ENCODE peak calls at places on chromosomes 13 and 19, in seven cellular contexts. S, G, H, I, P, O and B are unnamed samples. For H3K4me1, the result is how much of the 10 kb centered on the place peaks cover.

GRCh38 chr13:83220241-83220640 is 662.0 kb downstream of the SLITRK1 start:
- DNase-seq in S (no peak), G (no peak), H (peak), I (no peak), P (no peak), O (no peak), B (no peak)

GRCh38 chr19:1057185-1057857 is 9.6 kb upstream of the ARHGAP45 start:
- DNase-seq in S (no peak), G (no peak), H (peak), I (no peak), P (peak), O (no peak), B (no peak)

GRCh38 chr19:49920624-49921363 is 8.2 kb upstream of the ATF5 start:
- DNase-seq in S (no peak), G (peak), H (no peak), I (no peak), P (no peak), O (no peak), B (no peak)

GRCh38 chr19:14114854-14115253 is 2.7 kb downstream of the PRKACA start:
- DNase-seq in S (no peak), G (peak), H (no peak), I (peak), P (peak), O (peak), B (peak)

GRCh38 chr13:30026093-30026492 is 175.7 kb upstream of the UBL3 start:
- DNase-seq in S (no peak), G (no peak), H (peak), I (no peak), P (no peak), O (no peak), B (no peak)

GRCh38 chr13:31198524-31198923 is 1.3 kb upstream of the B3GLCT start:
- DNase-seq in S (no peak), G (no peak), H (no peak), I (no peak), P (no peak), O (no peak), B (no peak)

GRCh38 chr19:7970716-7971448 is 27.4 kb upstream of the TIMM44 start:
- DNase-seq in S (no peak), G (peak), H (peak), I (no peak), P (peak), O (peak), B (no peak)

GRCh38 chr19:10553943-10554381 is 10.3 kb downstream of the ATG4D start:
- DNase-seq in S (no peak), G (peak), H (no peak), I (no peak), P (no peak), O (no peak), B (no peak)

GRCh38 chr13:70237131-70237530 is 128.9 kb upstream of the KLHL1 start:
- DNase-seq in S (no peak), G (no peak), H (no peak), I (no peak), P (no peak), O (no peak), B (no peak)

GRCh38 chr19:45657520-45658163 is 10.4 kb upstream of the GIPR start:
- DNase-seq in S (no peak), G (no peak), H (no peak), I (no peak), P (peak), O (no peak), B (no peak)

GRCh38 chr13:45280751-45281634 is 60.0 kb downstream of the TPT1 start:
- DNase-seq in S (peak), G (peak), H (peak), I (peak), P (peak), O (peak), B (peak)

GRCh38 chr19:56919308-56919995 is 78.9 kb upstream of the PEG3 start:
- DNase-seq in S (no peak), G (no peak), H (no peak), I (no peak), P (no peak), O (no peak), B (no peak)

GRCh38 chr19:48627211-48627864 is 8.0 kb downstream of the SPHK2 start:
- DNase-seq in S (no peak), G (peak), H (no peak), I (peak), P (peak), O (no peak), B (no peak)

GRCh38 chr13:62747629-62748028 is 1332.0 kb upstream of the PCDH20 start:
- DNase-seq in S (no peak), G (no peak), H (peak), I (no peak), P (no peak), O (no peak), B (no peak)

GRCh38 chr13:49412749-49413148 is 31.1 kb downstream of the CAB39L start:
- DNase-seq in S (no peak), G (no peak), H (no peak), I (no peak), P (no peak), O (no peak), B (no peak)

GRCh38 chr19:56823417-56823816 is 17.1 kb downstream of the PEG3 start:
- DNase-seq in S (no peak), G (no peak), H (no peak), I (no peak), P (no peak), O (no peak), B (no peak)

GRCh38 chr13:33771296-33771695 is 46.7 kb upstream of the RFC3 start:
- DNase-seq in S (no peak), G (no peak), H (no peak), I (no peak), P (no peak), O (no peak), B (no peak)

GRCh38 chr19:46890423-46891170 is 29.8 kb downstream of the ARHGAP35 start:
- DNase-seq in S (no peak), G (no peak), H (peak), I (no peak), P (no peak), O (no peak), B (no peak)
- H3K4me1 ChIP-seq in S (under half), G (under half), H (under half), I (under half), P (under half), O (under half), B (under half)

DNA sequence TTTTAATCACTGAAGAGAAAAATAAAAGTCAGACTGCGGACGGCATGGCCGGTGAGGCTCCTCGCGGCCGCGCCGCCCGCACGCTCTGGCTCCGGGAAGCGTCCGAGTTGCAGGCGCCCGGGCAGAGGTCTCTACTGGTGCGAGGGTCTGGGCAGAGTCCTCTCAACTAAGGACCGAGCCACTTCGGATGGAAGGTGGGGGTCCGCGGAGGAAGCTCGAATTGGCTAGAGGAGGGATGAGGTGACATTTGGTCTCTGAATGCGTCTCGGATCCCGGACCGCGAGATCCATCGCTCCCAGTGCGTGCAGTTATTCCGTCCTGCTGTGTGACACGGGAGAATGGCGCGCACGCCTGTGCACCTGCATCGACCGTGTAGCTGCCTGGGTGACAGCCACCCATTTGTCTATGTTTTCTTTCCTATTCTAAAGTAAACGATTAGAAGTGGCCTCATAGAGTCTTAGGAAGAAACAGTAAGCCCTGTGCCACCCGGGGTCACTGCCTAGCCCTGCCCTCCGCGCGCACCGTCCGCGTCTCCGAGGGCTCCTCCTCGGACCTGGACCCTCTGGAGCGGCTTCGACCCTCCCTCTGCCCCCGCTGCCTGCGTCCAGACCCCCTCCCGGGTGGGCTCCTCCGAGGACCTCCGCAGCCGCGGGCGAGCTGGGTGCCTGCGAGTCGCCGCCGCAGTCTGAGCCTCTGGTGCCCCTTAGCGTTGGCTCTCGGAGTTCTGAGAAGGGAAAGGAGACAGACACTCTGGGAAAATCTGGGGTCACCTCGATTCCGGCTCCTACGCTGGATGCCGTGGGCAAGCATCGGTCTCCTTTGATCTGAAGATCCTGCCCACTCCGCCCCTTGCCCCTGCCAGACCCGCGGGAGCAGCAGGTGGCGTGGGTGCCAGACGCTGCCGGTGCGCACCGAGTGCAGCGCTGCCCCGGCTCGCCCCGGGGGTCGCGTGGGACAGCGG is 347.4 kb downstream of the LIG4 start:
- DNase-seq in S (no peak), G (no peak), H (peak), I (peak), P (peak), O (no peak), B (no peak)
- H3K4me3 ChIP-seq in S (peak), G (no peak), H (peak), I (peak), P (peak), O (peak), B (peak)

GRCh38 chr19:18651300-18651699 is 14.5 kb downstream of the KLHL26 start:
- DNase-seq in S (no peak), G (no peak), H (no peak), I (no peak), P (peak), O (no peak), B (no peak)

GRCh38 chr19:18650468-18651001 is 13.7 kb downstream of the KLHL26 start:
- DNase-seq in S (peak), G (peak), H (peak), I (no peak), P (peak), O (no peak), B (peak)

GRCh38 chr19:18649371-18650047 is 12.7 kb downstream of the KLHL26 start:
- DNase-seq in S (peak), G (peak), H (peak), I (peak), P (peak), O (peak), B (peak)

GRCh38 chr19:18648971-18649310 is 12.1 kb downstream of the KLHL26 start:
- DNase-seq in S (peak), G (no peak), H (no peak), I (no peak), P (peak), O (no peak), B (no peak)

GRCh38 chr19:18650048-18650435 is 13.2 kb downstream of the KLHL26 start:
- DNase-seq in S (peak), G (peak), H (peak), I (no peak), P (peak), O (no peak), B (peak)
- H3K4me1 ChIP-seq in S (under half), G (under half), H (under half), I (under half), P (under half), O (under half), B (under half)

GRCh38 chr13:40982772-40983171 is 36.3 kb downstream of the ELF1 start:
- DNase-seq in S (no peak), G (no peak), H (peak), I (no peak), P (no peak), O (no peak), B (no peak)
- H3K4me3 ChIP-seq in S (no peak), G (no peak), H (no peak), I (peak), P (no peak), O (peak), B (peak)